ENCODE peak calls at places on chromosomes 13 and 19, in ten cellular contexts. One of them, this sample, is unnamed.
A peak's percentile ranks its signal among the peaks of the same experiment; 100 is the strongest.

GRCh38 chr19:57028804-57029525 is 90.8 kb upstream of the USP29 start:
- DNase-seq in A549: no peak
- DNase-seq in upper lobe of left lung: no peak
- DNase-seq in lower leg skin: no peak
- DNase-seq in esophagus squamous epithelium: no peak
- DNase-seq in HepG2: no peak
- DNase-seq in breast epithelium: no peak
- DNase-seq in spleen: no peak
- DNase-seq in right lobe of liver: no peak
- DNase-seq in prostate gland: no peak
- DNase-seq in this sample: no peak

GRCh38 chr19:46660601-46661019 is 372 bp downstream of the DACT3 start:
- DNase-seq in A549: no peak
- DNase-seq in upper lobe of left lung: no peak
- DNase-seq in lower leg skin: no peak
- DNase-seq in esophagus squamous epithelium: no peak
- DNase-seq in HepG2: no peak
- DNase-seq in breast epithelium: no peak
- DNase-seq in spleen: no peak
- DNase-seq in right lobe of liver: no peak
- DNase-seq in prostate gland: no peak
- DNase-seq in this sample: no peak

GRCh38 chr13:18951412-18951811 is 230.2 kb downstream of the TUBA3C start:
- DNase-seq in A549: no peak
- DNase-seq in upper lobe of left lung: no peak
- DNase-seq in lower leg skin: peak; percentile 77
- DNase-seq in esophagus squamous epithelium: no peak
- DNase-seq in HepG2: no peak
- DNase-seq in breast epithelium: no peak
- DNase-seq in spleen: peak; percentile 65
- DNase-seq in right lobe of liver: no peak
- DNase-seq in prostate gland: no peak
- DNase-seq in this sample: no peak

GRCh38 chr19:32543107-32543900 is 37.7 kb upstream of the PDCD5 start:
- DNase-seq in A549: peak; percentile 29
- DNase-seq in upper lobe of left lung: no peak
- DNase-seq in lower leg skin: peak; percentile 49
- DNase-seq in esophagus squamous epithelium: no peak
- DNase-seq in HepG2: no peak
- DNase-seq in breast epithelium: no peak
- DNase-seq in spleen: no peak
- DNase-seq in right lobe of liver: no peak
- DNase-seq in prostate gland: no peak
- DNase-seq in this sample: no peak

GRCh38 chr19:14786421-14786851 is 8.1 kb upstream of the ADGRE2 start:
- DNase-seq in A549: no peak
- DNase-seq in upper lobe of left lung: peak; percentile 44
- DNase-seq in lower leg skin: peak; percentile 78
- DNase-seq in esophagus squamous epithelium: no peak
- DNase-seq in HepG2: no peak
- DNase-seq in breast epithelium: no peak
- DNase-seq in spleen: peak; percentile 90
- DNase-seq in right lobe of liver: peak; percentile 61
- DNase-seq in prostate gland: peak; percentile 14
- DNase-seq in this sample: no peak

GRCh38 chr19:33895366-33895765 is 98.7 kb downstream of the KCTD15 start:
- DNase-seq in A549: no peak
- DNase-seq in upper lobe of left lung: no peak
- DNase-seq in lower leg skin: no peak
- DNase-seq in esophagus squamous epithelium: no peak
- DNase-seq in HepG2: no peak
- DNase-seq in breast epithelium: no peak
- DNase-seq in spleen: no peak
- DNase-seq in right lobe of liver: no peak
- DNase-seq in prostate gland: no peak
- DNase-seq in this sample: no peak

GRCh38 chr13:80469105-80469840 is 128.3 kb upstream of the SPRY2 start:
- DNase-seq in A549: no peak
- DNase-seq in upper lobe of left lung: no peak
- DNase-seq in lower leg skin: no peak
- DNase-seq in esophagus squamous epithelium: no peak
- DNase-seq in HepG2: no peak
- DNase-seq in breast epithelium: no peak
- DNase-seq in spleen: no peak
- DNase-seq in right lobe of liver: no peak
- DNase-seq in prostate gland: no peak
- DNase-seq in this sample: no peak

GRCh38 chr13:76647550-76647949 is 238.7 kb downstream of the KCTD12 start:
- DNase-seq in A549: no peak
- DNase-seq in upper lobe of left lung: no peak
- DNase-seq in lower leg skin: no peak
- DNase-seq in esophagus squamous epithelium: no peak
- DNase-seq in HepG2: no peak
- DNase-seq in breast epithelium: no peak
- DNase-seq in spleen: no peak
- DNase-seq in right lobe of liver: no peak
- DNase-seq in prostate gland: no peak
- DNase-seq in this sample: no peak

DNA sequence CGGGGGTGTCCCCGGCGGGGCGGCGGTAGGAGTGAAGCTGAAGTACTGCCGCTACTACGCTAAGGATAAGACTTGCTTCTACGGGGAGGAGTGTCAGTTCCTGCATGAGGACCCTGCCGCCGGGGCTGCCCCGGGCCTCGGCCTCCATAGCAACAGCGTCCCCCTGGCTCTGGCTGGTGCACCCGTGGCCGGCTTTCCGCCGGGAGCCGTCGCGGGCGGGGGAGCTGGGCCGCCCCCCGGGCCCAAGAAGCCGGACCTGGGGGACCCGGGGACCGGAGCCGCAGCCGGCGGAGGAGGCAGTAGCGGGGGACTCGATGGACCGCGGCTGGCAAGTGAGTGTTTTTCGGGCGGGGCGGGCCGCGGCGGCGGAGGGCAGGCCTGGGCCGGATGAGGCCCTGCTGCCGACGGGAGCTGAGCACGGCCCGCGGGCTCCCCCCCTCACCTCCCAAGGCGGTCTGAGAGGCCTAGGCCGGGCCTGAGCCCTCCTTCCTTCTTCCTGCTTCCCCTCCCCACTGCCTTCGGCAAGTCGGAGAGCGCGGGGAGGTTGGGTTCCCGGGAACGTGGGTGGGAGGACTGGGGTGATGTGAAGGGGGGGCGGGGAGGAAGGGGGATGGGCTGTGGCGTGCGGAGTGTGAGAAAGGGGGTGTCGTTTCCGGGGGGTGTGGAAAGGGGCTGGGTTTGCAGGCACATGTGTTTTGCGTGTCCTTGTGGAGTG is 568 bp downstream of the PAN3 start:
- DNase-seq in A549: peak; percentile 83
- DNase-seq in upper lobe of left lung: peak; percentile 84
- DNase-seq in lower leg skin: peak; percentile 95
- DNase-seq in esophagus squamous epithelium: peak; percentile 53
- DNase-seq in HepG2: peak; percentile 75
- DNase-seq in breast epithelium: peak; percentile 77
- DNase-seq in spleen: peak; percentile 96
- DNase-seq in right lobe of liver: peak; percentile 89
- DNase-seq in prostate gland: peak; percentile 70
- DNase-seq in this sample: peak; percentile 53
- TF ChIP-seq POLR2A in A549: peak; percentile 48
- TF ChIP-seq POLR2A in upper lobe of left lung: no peak
- TF ChIP-seq POLR2A in lower leg skin: no peak
- TF ChIP-seq POLR2A in esophagus squamous epithelium: no peak
- TF ChIP-seq POLR2A in HepG2: peak; percentile 52
- TF ChIP-seq POLR2A in breast epithelium: no peak
- TF ChIP-seq POLR2A in spleen: no peak
- TF ChIP-seq POLR2A in right lobe of liver: peak; percentile 64
- TF ChIP-seq POLR2A in prostate gland: peak; percentile 71
- TF ChIP-seq POLR2A in this sample: peak; percentile 80

GRCh38 chr19:3950871-3951861 is 18.3 kb downstream of the NMRK2 start:
- DNase-seq in A549: no peak
- DNase-seq in upper lobe of left lung: no peak
- DNase-seq in lower leg skin: no peak
- DNase-seq in esophagus squamous epithelium: no peak
- DNase-seq in HepG2: no peak
- DNase-seq in breast epithelium: no peak
- DNase-seq in spleen: peak; percentile 77
- DNase-seq in right lobe of liver: no peak
- DNase-seq in prostate gland: no peak
- DNase-seq in this sample: no peak
- TF ChIP-seq POLR2A in A549: no peak
- TF ChIP-seq POLR2A in upper lobe of left lung: no peak
- TF ChIP-seq POLR2A in lower leg skin: no peak
- TF ChIP-seq POLR2A in esophagus squamous epithelium: no peak
- TF ChIP-seq POLR2A in HepG2: no peak
- TF ChIP-seq POLR2A in breast epithelium: no peak
- TF ChIP-seq POLR2A in spleen: no peak
- TF ChIP-seq POLR2A in right lobe of liver: no peak
- TF ChIP-seq POLR2A in prostate gland: no peak
- TF ChIP-seq POLR2A in this sample: no peak

GRCh38 chr19:48196321-48196761 is 25.9 kb downstream of the ZSWIM9 start:
- DNase-seq in A549: no peak
- DNase-seq in upper lobe of left lung: no peak
- DNase-seq in lower leg skin: peak; percentile 75
- DNase-seq in esophagus squamous epithelium: no peak
- DNase-seq in HepG2: no peak
- DNase-seq in breast epithelium: no peak
- DNase-seq in spleen: no peak
- DNase-seq in right lobe of liver: no peak
- DNase-seq in prostate gland: no peak
- DNase-seq in this sample: no peak

GRCh38 chr19:48195106-48195830 is 24.8 kb downstream of the ZSWIM9 start:
- DNase-seq in A549: no peak
- DNase-seq in upper lobe of left lung: no peak
- DNase-seq in lower leg skin: peak; percentile 74
- DNase-seq in esophagus squamous epithelium: no peak
- DNase-seq in HepG2: no peak
- DNase-seq in breast epithelium: no peak
- DNase-seq in spleen: no peak
- DNase-seq in right lobe of liver: no peak
- DNase-seq in prostate gland: no peak
- DNase-seq in this sample: no peak

GRCh38 chr19:48192750-48193149 is 22.3 kb downstream of the ZSWIM9 start:
- DNase-seq in A549: no peak
- DNase-seq in upper lobe of left lung: no peak
- DNase-seq in lower leg skin: peak; percentile 18
- DNase-seq in esophagus squamous epithelium: no peak
- DNase-seq in HepG2: no peak
- DNase-seq in breast epithelium: no peak
- DNase-seq in spleen: no peak
- DNase-seq in right lobe of liver: no peak
- DNase-seq in prostate gland: no peak
- DNase-seq in this sample: no peak

GRCh38 chr19:48194041-48194871 is 23.8 kb downstream of the ZSWIM9 start:
- DNase-seq in A549: no peak
- DNase-seq in upper lobe of left lung: no peak
- DNase-seq in lower leg skin: peak; percentile 72
- DNase-seq in esophagus squamous epithelium: no peak
- DNase-seq in HepG2: peak; percentile 18
- DNase-seq in breast epithelium: no peak
- DNase-seq in spleen: no peak
- DNase-seq in right lobe of liver: no peak
- DNase-seq in prostate gland: no peak
- DNase-seq in this sample: peak; percentile 47

DNA sequence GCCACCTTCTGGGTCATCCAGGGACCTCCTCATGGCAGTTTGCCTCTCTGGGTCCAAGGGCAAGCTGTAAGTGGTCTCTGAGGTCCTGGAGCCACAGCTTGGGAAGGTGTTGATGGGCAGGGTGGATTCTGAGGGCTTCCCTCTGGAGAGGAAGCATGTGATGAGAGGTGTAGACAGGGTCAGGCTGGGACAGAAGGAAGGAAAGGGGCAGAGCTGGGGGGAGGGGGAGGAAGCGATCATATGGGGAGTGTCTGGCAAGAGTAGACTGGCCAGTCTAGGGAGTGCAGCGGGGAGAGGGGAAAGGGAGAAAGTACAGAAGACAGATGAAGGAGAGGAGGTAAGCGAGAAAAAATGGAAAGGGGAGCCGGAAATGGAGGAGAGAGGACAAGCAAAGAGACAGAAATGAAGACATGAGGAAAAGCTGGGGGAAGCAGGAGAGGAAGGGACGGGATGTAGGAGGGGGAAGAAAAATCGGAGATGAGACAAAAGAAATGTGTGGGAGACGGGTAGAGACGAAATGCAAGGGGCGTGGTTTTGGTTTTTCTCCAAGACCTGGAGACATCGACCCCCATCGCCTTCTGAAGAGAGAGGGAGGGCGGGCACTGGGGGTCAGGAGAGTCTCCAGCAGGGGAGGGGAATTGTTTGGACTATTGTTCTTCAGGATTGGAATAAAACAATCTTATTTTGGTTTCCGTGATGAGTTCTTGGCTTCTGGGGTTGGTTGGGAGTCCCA is 26.6 kb downstream of the ZSWIM9 start:
- DNase-seq in A549: no peak
- DNase-seq in upper lobe of left lung: no peak
- DNase-seq in lower leg skin: peak; percentile 71
- DNase-seq in esophagus squamous epithelium: no peak
- DNase-seq in HepG2: no peak
- DNase-seq in breast epithelium: no peak
- DNase-seq in spleen: no peak
- DNase-seq in right lobe of liver: no peak
- DNase-seq in prostate gland: no peak
- DNase-seq in this sample: no peak
- TF ChIP-seq POLR2A in A549: no peak
- TF ChIP-seq POLR2A in upper lobe of left lung: no peak
- TF ChIP-seq POLR2A in lower leg skin: no peak
- TF ChIP-seq POLR2A in esophagus squamous epithelium: no peak
- TF ChIP-seq POLR2A in HepG2: no peak
- TF ChIP-seq POLR2A in breast epithelium: no peak
- TF ChIP-seq POLR2A in spleen: no peak
- TF ChIP-seq POLR2A in right lobe of liver: no peak
- TF ChIP-seq POLR2A in prostate gland: no peak
- TF ChIP-seq POLR2A in this sample: no peak

DNA sequence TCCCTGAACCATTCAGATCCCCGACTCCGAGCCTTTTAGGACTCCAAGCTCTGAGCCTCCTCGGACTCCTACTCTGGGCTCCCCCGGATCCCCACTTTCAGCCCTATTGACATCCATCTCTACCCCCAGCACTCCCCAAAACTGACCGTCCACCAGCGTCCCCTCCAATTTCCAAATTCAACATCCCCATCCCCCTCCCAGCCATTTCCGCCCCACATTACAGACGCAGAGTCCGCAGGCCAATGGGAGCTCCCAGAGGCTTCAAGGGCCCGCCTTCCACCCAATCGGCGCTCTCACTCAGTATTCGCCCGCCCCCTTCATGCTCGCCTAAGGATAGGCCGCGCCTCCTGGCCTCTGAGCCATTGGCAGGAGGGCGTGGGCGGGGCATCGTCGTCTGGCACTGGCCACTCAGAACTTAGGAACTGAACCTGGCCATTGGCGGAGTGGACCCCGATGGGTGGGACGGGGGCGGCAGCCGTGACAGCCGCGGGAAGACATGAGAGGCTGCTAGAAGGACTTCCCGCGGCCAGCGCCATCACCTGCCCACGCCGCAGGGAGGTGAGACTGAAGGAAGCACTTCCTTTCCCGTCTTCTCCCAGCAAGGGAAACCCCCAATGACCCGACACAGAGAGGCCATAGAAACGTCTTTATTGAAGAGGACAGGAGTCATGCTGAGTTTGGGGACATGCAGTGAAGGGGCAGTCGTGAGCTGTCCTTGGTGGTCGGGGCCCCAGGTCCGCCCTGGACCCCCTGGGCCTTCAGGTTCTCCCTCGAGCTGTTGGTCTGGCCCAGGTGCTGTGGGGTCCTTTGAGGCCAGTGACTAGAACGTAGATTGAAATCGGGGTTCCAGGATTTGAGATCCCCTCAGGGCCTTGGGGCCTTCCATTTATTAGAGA is at the start of gene ALKBH6:
- DNase-seq in A549: peak; percentile 100
- DNase-seq in upper lobe of left lung: peak; percentile 100
- DNase-seq in lower leg skin: peak; percentile 100
- DNase-seq in esophagus squamous epithelium: peak; percentile 98
- DNase-seq in HepG2: peak; percentile 97
- DNase-seq in breast epithelium: peak; percentile 100
- DNase-seq in spleen: peak; percentile 99
- DNase-seq in right lobe of liver: peak; percentile 100
- DNase-seq in prostate gland: peak; percentile 99
- DNase-seq in this sample: peak; percentile 99
- TF ChIP-seq POLR2A in A549: peak; percentile 80
- TF ChIP-seq POLR2A in upper lobe of left lung: no peak
- TF ChIP-seq POLR2A in lower leg skin: no peak
- TF ChIP-seq POLR2A in esophagus squamous epithelium: no peak
- TF ChIP-seq POLR2A in HepG2: peak; percentile 72
- TF ChIP-seq POLR2A in breast epithelium: no peak
- TF ChIP-seq POLR2A in spleen: no peak
- TF ChIP-seq POLR2A in right lobe of liver: peak; percentile 43
- TF ChIP-seq POLR2A in prostate gland: peak; percentile 54
- TF ChIP-seq POLR2A in this sample: peak; percentile 83